ENCODE peak calls at places on chromosomes 13 and 19, in five cellular contexts. W is GM23338, I is SK-N-SH, F is HepG2, L is stomach. P is an unnamed sample.

GRCh38 chr13:42875448-42876269 is 94.3 kb downstream of the FAM216B start:
- DNase-seq in L (no peak), F (no peak), I (peak), W (peak), P (no peak)

GRCh38 chr19:7912697-7913564 is 1.7 kb upstream of the TGFBR3L start:
- DNase-seq in L (no peak), I (no peak), F (no peak), W (no peak), P (no peak)

GRCh38 chr19:4523306-4524110 is 5.2 kb upstream of the PLIN4 start:
- DNase-seq in W (peak), L (peak), I (peak), F (peak), P (no peak)

GRCh38 chr19:47275866-47276461 is 1.3 kb downstream of the INAFM1 start:
- DNase-seq in F (no peak), W (no peak), I (no peak), L (no peak), P (no peak)

GRCh38 chr19:50005428-50005827 is 19.7 kb downstream of the VRK3 start:
- DNase-seq in F (no peak), W (no peak), I (no peak), L (no peak), P (no peak)

GRCh38 chr19:55678121-55678671 is 3.2 kb downstream of the EPN1 start:
- DNase-seq in F (no peak), W (no peak), L (peak), I (no peak), P (no peak)

GRCh38 chr13:24709186-24709913 is 29.1 kb downstream of the ATP12A start:
- DNase-seq in W (peak), I (no peak), L (peak), F (no peak), P (no peak)

GRCh38 chr13:69956343-69956742 is 151.3 kb upstream of the ATXN8OS start:
- DNase-seq in L (no peak), F (no peak), W (no peak), I (no peak), P (no peak)

GRCh38 chr19:49447485-49448431 is 3.9 kb downstream of the PIH1D1 start:
- DNase-seq in L (no peak), F (no peak), I (peak), W (peak), P (no peak)

GRCh38 chr13:42064966-42065365 is 16.5 kb downstream of the DGKH start:
- DNase-seq in L (no peak), W (no peak), I (no peak), F (no peak), P (no peak)

GRCh38 chr13:73714522-73714921 is 419.7 kb downstream of the KLF12 start:
- DNase-seq in F (no peak), L (no peak), I (no peak), W (no peak), P (no peak)

GRCh38 chr13:85040176-85040660 is 759.0 kb downstream of the SLITRK6 start:
- DNase-seq in I (peak), L (no peak), W (no peak), F (no peak), P (no peak)

GRCh38 chr19:5651361-5651760 is 28.5 kb downstream of the SAFB start:
- DNase-seq in I (no peak), F (no peak), L (no peak), W (peak), P (no peak)

GRCh38 chr13:114281351-114282142 is at the start of gene UPF3A:
- DNase-seq in W (peak), I (peak), L (peak), F (peak), P (peak)

GRCh38 chr13:63843766-63844699 is 2428.4 kb upstream of the PCDH20 start:
- DNase-seq in W (no peak), I (no peak), L (no peak), F (no peak), P (no peak)

GRCh38 chr13:55230570-55230908 is 1910.2 kb upstream of the PRR20A start:
- DNase-seq in W (peak), L (no peak), F (no peak), I (no peak), P (no peak)

GRCh38 chr13:55570371-55570770 is 1570.3 kb upstream of the PRR20A start:
- DNase-seq in I (no peak), F (no peak), L (no peak), W (no peak), P (no peak)

GRCh38 chr19:32498641-32499200 is 82.3 kb upstream of the PDCD5 start:
- DNase-seq in W (no peak), L (no peak), I (no peak), F (no peak), P (no peak)

GRCh38 chr13:59950201-59950730 is 213.5 kb downstream of the DIAPH3 start:
- DNase-seq in F (no peak), L (no peak), W (no peak), I (no peak), P (no peak)

GRCh38 chr13:97468331-97468730 is 34.4 kb downstream of the RAP2A start:
- DNase-seq in F (peak), W (no peak), I (peak), L (no peak), P (no peak)

GRCh38 chr19:50206191-50206590 is 2.8 kb downstream of the MYH14 start:
- DNase-seq in I (no peak), F (no peak), W (no peak), L (no peak), P (no peak)

GRCh38 chr19:45094707-45095106 is 1.7 kb downstream of the PPP1R37 start:
- DNase-seq in I (no peak), W (no peak), L (no peak), F (no peak), P (no peak)

GRCh38 chr13:37175996-37176395 is 70.5 kb upstream of the CSNK1A1L start:
- DNase-seq in L (no peak), I (no peak), W (no peak), F (no peak), P (no peak)

GRCh38 chr19:7494416-7495098 is 5.7 kb upstream of the PEX11G start:
- DNase-seq in I (peak), L (peak), F (peak), W (no peak), P (peak)

GRCh38 chr13:99751517-99752199 is 219.9 kb downstream of the ZIC5 start:
- DNase-seq in W (no peak), F (no peak), I (no peak), L (no peak), P (no peak)

GRCh38 chr19:8609210-8610040 is 1.1 kb downstream of the ADAMTS10 start:
- DNase-seq in L (peak), I (peak), F (peak), W (peak), P (no peak)

GRCh38 chr13:44842158-44842557 is 147.1 kb downstream of the NUFIP1 start:
- DNase-seq in L (no peak), I (no peak), F (no peak), W (no peak), P (no peak)

GRCh38 chr13:110216006-110216402 is 91.0 kb downstream of the COL4A1 start:
- DNase-seq in I (no peak), L (no peak), F (no peak), W (no peak), P (no peak)

GRCh38 chr13:59229401-59229800 is 934.3 kb downstream of the DIAPH3 start:
- DNase-seq in I (no peak), F (no peak), W (no peak), L (no peak), P (no peak)

GRCh38 chr13:93413972-93414717 is 187.5 kb downstream of the GPC6 start:
- DNase-seq in I (no peak), F (no peak), W (peak), L (no peak), P (no peak)

GRCh38 chr13:61664821-61665705 is 249.4 kb upstream of the PCDH20 start:
- DNase-seq in L (peak), W (no peak), I (no peak), F (peak), P (no peak)

GRCh38 chr19:10862561-10863106 is 8.7 kb upstream of the CARM1 start:
- DNase-seq in F (no peak), I (no peak), W (no peak), L (no peak), P (no peak)

GRCh38 chr19:10861118-10861651 is 10.2 kb upstream of the CARM1 start:
- DNase-seq in I (no peak), L (peak), W (peak), F (peak), P (no peak)

GRCh38 chr19:10864538-10864899 is 6.8 kb upstream of the CARM1 start:
- DNase-seq in I (peak), F (peak), L (peak), W (peak), P (peak)

GRCh38 chr19:10866495-10866894 is 4.9 kb upstream of the CARM1 start:
- DNase-seq in F (no peak), W (no peak), I (no peak), L (no peak), P (no peak)

DNA sequence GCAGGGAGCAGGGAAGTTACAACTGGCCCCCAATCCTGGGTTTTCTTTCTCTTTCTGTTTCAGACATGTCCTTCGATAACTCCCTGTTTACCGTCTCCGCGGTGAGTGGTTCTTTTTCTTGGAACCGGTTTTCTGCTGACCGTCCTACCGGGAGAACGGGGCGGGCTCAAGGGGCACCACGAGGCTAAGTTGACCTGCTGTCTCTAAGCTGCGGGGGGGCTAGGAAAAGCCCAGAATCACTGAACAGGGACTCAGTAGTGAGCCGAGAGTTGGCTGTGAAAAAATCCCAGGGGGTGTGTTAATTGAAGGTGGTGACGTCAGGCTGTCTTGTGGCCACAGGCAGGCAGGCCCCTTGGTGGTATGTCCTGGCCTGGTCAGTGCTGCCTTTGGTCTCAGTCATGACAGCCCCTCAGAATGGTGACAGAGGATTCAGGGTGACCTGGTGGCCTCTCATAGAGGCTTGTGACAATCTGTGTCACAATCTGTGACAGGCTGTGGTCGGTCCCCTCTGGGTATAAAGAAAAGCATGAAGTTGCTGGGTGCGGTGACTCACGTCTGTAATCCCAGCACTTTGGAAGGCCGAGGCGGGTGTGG is 8.1 kb upstream of the CARM1 start:
- DNase-seq in F (peak), L (peak), I (no peak), W (no peak), P (peak)
- H3K27ac ChIP-seq in F (no peak), L (peak), I (no peak), W (no peak), P (peak)

DNA sequence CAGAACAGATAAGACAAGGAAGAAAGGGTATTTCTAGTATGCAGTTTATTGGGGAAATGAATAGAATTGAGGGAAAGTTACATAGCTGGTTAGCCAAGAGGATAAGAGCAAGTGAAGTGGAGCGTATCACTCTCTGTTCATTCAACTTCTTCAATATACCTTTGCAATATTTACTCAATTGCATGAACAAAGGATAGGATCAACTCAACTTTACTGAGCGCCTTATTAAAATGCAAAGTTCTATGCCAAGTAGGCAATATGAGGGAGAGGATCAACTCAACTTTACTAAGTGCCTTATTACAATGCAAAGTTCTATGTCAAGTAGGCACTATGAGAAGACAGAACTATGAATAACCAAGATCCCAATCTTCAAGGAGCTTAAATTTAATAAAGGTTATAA is 43.9 kb downstream of the ZC3H13 start:
- DNase-seq in F (no peak), W (no peak), L (no peak), I (no peak), P (no peak)
- TF ChIP-seq CTCF in F (no peak), W (no peak), L (no peak), I (no peak), P (no peak)

DNA sequence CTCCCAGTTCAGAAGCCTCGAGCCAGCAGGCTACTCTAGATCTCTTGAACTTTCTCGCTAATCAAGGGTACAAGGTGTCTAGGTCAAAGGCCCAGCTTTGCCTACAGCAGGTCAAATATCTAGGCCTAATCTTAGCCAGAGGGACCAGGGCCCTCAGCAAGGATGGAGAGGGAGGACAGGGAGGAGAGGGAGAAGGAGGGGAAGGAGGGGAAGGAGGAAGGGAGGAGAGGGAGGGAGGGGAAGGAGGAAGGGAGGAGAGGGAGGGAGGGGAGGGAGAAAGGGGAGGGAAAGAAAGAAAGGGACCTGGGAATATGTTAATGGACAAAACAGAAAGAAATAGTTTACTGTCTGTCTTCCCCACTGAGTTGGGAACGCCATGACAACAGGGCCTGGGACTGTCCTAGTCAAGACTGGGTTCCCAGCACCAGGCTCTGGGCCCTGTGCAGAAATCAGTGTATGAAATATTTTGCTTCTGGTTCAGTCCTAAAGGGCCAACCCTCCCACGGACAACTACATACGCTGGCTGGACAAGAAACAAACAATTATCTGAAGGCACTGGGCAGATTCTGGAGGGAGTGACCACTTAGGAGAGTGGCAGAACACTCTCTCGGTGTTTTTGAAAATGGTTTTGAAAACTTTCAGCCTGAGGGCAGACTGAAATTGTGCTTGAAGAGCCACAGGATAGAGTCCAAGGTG is 4.6 kb downstream of the ECH1 start:
- DNase-seq in I (no peak), L (no peak), W (no peak), F (no peak), P (no peak)
- TF ChIP-seq POLR2AphosphoS5 in I (no peak), L (no peak), W (no peak), F (no peak), P (no peak)

GRCh38 chr19:39347332-39348227 is 5.4 kb downstream of the SAMD4B start:
- DNase-seq in L (no peak), W (no peak), I (no peak), F (no peak), P (no peak)
- H3K27ac ChIP-seq in L (no peak), W (no peak), I (peak), F (no peak), P (no peak)

GRCh38 chr19:1841209-1841924 is 6.9 kb downstream of the REXO1 start:
- DNase-seq in L (no peak), F (no peak), W (no peak), I (no peak), P (no peak)

GRCh38 chr19:1844536-1845515 is 3.5 kb downstream of the REXO1 start:
- DNase-seq in I (no peak), L (no peak), W (no peak), F (no peak), P (no peak)

GRCh38 chr19:1845642-1846041 is 2.6 kb downstream of the REXO1 start:
- DNase-seq in W (no peak), I (no peak), L (no peak), F (no peak), P (no peak)

GRCh38 chr19:1843116-1843515 is 5.2 kb downstream of the REXO1 start:
- DNase-seq in I (no peak), L (no peak), W (no peak), F (no peak), P (no peak)

DNA sequence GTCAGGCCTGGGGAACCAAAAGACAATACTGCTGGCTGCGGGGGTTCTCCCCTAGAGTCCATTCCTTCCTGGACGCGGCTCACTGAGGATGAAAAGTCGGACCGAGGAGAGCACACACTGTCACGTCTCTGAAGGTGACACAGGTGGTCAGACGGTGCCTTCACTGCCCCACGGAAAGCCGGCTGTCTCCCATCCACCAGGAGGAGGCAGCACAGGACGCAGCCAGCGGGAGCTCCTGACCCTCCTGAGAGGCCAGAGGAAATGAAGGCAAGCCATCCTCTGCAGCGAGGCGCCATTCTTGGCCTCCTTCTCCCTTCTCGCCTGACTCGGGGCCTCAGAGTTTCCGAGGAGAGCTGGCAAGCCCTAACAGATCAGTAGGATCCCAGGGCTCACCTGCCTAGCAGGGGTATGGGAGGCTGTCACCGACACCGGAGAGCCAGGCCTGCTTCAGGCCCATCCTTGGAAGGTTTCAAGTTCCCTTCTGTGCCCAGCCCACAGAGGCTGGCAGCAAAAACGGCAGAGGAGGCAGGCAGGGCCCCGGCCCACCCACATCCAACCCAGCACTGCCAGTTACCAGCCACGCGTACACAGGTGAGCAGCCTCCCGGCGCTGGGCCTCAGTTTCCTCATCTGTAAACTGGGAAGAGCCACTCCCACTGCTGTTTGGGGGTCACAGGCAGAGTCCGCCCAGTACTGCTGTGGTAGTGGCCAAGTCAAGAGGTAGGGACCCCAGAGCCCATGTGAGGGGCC is 4.5 kb downstream of the REXO1 start:
- DNase-seq in L (no peak), W (peak), F (no peak), I (no peak), P (no peak)
- TF ChIP-seq CTCF in L (no peak), W (peak), F (peak), I (no peak), P (no peak)

GRCh38 chr19:38210458-38210987 is 13.5 kb downstream of the DPF1 start:
- DNase-seq in L (no peak), W (peak), I (peak), F (no peak), P (no peak)
- TF ChIP-seq POLR2AphosphoS5 in L (no peak), W (peak), I (no peak), F (no peak), P (no peak)

GRCh38 chr13:112796190-112796915 is 106.5 kb downstream of the ATP11A start:
- DNase-seq in I (no peak), F (no peak), W (no peak), L (peak), P (no peak)

GRCh38 chr13:112791662-112792440 is 102.0 kb downstream of the ATP11A start:
- DNase-seq in I (no peak), W (no peak), L (peak), F (no peak), P (no peak)

GRCh38 chr13:112792511-112792910 is 102.7 kb downstream of the ATP11A start:
- DNase-seq in I (no peak), F (no peak), L (peak), W (no peak), P (no peak)

GRCh38 chr13:112795277-112795676 is 105.4 kb downstream of the ATP11A start:
- DNase-seq in L (peak), W (no peak), F (no peak), I (no peak), P (no peak)

GRCh38 chr13:112793545-112794445 is 104.0 kb downstream of the ATP11A start:
- DNase-seq in F (no peak), L (peak), I (no peak), W (no peak), P (no peak)
- H3K27ac ChIP-seq in F (no peak), L (no peak), I (no peak), W (no peak), P (no peak)

P was measured in prostate gland.